ENCODE peak calls at places on chromosomes 3 and 15, in four cellular contexts. E, N, J and B are unnamed samples.

GRCh38 chr3:153667341-153667740 is 453.8 kb upstream of the ARHGEF26 start:
- DNase-seq in J (peak), E (no peak), N (peak), B (no peak)

GRCh38 chr3:138362536-138362935 is 14.2 kb downstream of the MRAS start:
- DNase-seq in N (no peak), J (no peak), E (no peak), B (no peak)

GRCh38 chr3:119810018-119810435 is 28.1 kb downstream of the NR1I2 start:
- DNase-seq in N (no peak), J (peak), E (peak), B (no peak)

GRCh38 chr3:71101581-71101980 is 481.9 kb downstream of the FOXP1 start:
- DNase-seq in N (no peak), E (no peak), J (no peak), B (no peak)

GRCh38 chr3:64900220-64900619 is 212.4 kb upstream of the ADAMTS9 start:
- DNase-seq in E (no peak), N (no peak), J (no peak), B (no peak)

GRCh38 chr3:195150194-195151118 is 120.5 kb downstream of the XXYLT1 start:
- DNase-seq in N (no peak), E (peak), J (peak), B (peak)

GRCh38 chr15:80850941-80851451 is 71.8 kb downstream of the CEMIP start:
- DNase-seq in E (no peak), J (no peak), N (no peak), B (no peak)

GRCh38 chr3:42658091-42658770 is 4.7 kb downstream of the ZBTB47 start:
- DNase-seq in N (no peak), J (no peak), E (no peak), B (no peak)

GRCh38 chr3:132290833-132291232 is 26.4 kb upstream of the ACP3 start:
- DNase-seq in N (no peak), E (peak), J (peak), B (no peak)

GRCh38 chr3:33644598-33644997 is 73.5 kb downstream of the CLASP2 start:
- DNase-seq in E (no peak), N (no peak), J (no peak), B (no peak)

GRCh38 chr3:112090899-112091586 is 4.9 kb downstream of the C3orf52 start:
- DNase-seq in E (no peak), J (no peak), N (no peak), B (no peak)

GRCh38 chr3:187169231-187169960 is 27.9 kb upstream of the RTP1 start:
- DNase-seq in N (no peak), J (peak), E (no peak), B (no peak)

GRCh38 chr3:24145981-24146822 is 201.1 kb downstream of the NR1D2 start:
- DNase-seq in J (peak), E (no peak), N (peak), B (no peak)

GRCh38 chr3:43996379-43997301 is 245.0 kb upstream of the TOPAZ1 start:
- DNase-seq in E (no peak), N (no peak), J (peak), B (no peak)

GRCh38 chr3:52682016-52682415 is 3.7 kb downstream of the PBRM1 start:
- DNase-seq in J (peak), E (no peak), N (peak), B (peak)

GRCh38 chr3:39724233-39724846 is 85.1 kb upstream of the MYRIP start:
- DNase-seq in N (no peak), J (no peak), E (no peak), B (no peak)

GRCh38 chr3:101036213-101036618 is 43.0 kb upstream of the ABI3BP start:
- DNase-seq in N (peak), E (no peak), J (peak), B (no peak)

GRCh38 chr15:45640610-45641009 is 5.8 kb downstream of the SQOR start:
- DNase-seq in J (peak), E (no peak), N (peak), B (no peak)